ENCODE peak calls at places on chromosome 9, in ten cellular contexts. E, V, W, N, O, U, F, A, G and D are unnamed samples. For H3K27me3 and H3K36me3, the result is how much of the 10 kb centered on the place peaks cover.

GRCh38 chr9:87615547-87616148 is 110.3 kb upstream of the CTSL start:
- DNase-seq in E (no peak), V (no peak), W (no peak), N (no peak), O (no peak), U (no peak), F (peak), A (peak), G (no peak), D (no peak)

GRCh38 chr9:114684036-114684435 is 2.0 kb upstream of the TEX48 start:
- DNase-seq in E (no peak), V (no peak), W (no peak), N (no peak), O (no peak), U (no peak), F (no peak), A (no peak), G (no peak), D (no peak)

GRCh38 chr9:93237535-93237934 is 53.6 kb downstream of the WNK2 start:
- DNase-seq in E (no peak), V (peak), W (no peak), N (no peak), O (no peak), U (no peak), F (no peak), A (no peak), G (no peak), D (no peak)

GRCh38 chr9:33817327-33818166 is 587 bp downstream of the UBE2R2 start:
- DNase-seq in E (peak), V (peak), W (peak), N (peak), O (peak), U (peak), F (peak), A (peak), G (peak), D (peak)

GRCh38 chr9:81416476-81417298 is 272.7 kb downstream of the TLE1 start:
- DNase-seq in E (no peak), V (no peak), W (no peak), N (no peak), O (no peak), U (no peak), F (no peak), A (no peak), G (no peak), D (no peak)

GRCh38 chr9:127163409-127163808 is 41.0 kb upstream of the ANGPTL2 start:
- DNase-seq in E (no peak), V (no peak), W (peak), N (no peak), O (no peak), U (no peak), F (no peak), A (no peak), G (peak), D (no peak)

GRCh38 chr9:133954862-133955529 is 37.1 kb downstream of the VAV2 start:
- DNase-seq in E (no peak), V (no peak), W (no peak), N (no peak), O (no peak), U (no peak), F (no peak), A (no peak), G (no peak), D (no peak)

GRCh38 chr9:110979636-110980035 is 58.6 kb downstream of the LPAR1 start:
- DNase-seq in E (no peak), V (no peak), W (no peak), N (no peak), O (no peak), U (no peak), F (peak), A (no peak), G (peak), D (no peak)

GRCh38 chr9:99822596-99823391 is 1.1 kb downstream of the NR4A3 start:
- DNase-seq in E (peak), V (peak), W (peak), N (peak), O (peak), U (peak), F (peak), A (peak), G (peak), D (peak)

GRCh38 chr9:120931278-120932085 is 4.9 kb upstream of the TRAF1 start:
- DNase-seq in E (no peak), V (peak), W (no peak), N (no peak), O (no peak), U (peak), F (no peak), A (peak), G (peak), D (no peak)

GRCh38 chr9:4490705-4491620 is 695 bp downstream of the SLC1A1 start:
- DNase-seq in E (no peak), V (no peak), W (no peak), N (no peak), O (no peak), U (no peak), F (peak), A (no peak), G (peak), D (no peak)

GRCh38 chr9:76371901-76372300 is 22.3 kb downstream of the RFK start:
- DNase-seq in E (no peak), V (no peak), W (no peak), N (no peak), O (no peak), U (no peak), F (peak), A (no peak), G (peak), D (no peak)

GRCh38 chr9:26437056-26437711 is 455.4 kb downstream of the CAAP1 start:
- DNase-seq in E (no peak), V (no peak), W (no peak), N (peak), O (peak), U (no peak), F (peak), A (no peak), G (no peak), D (no peak)

GRCh38 chr9:73143606-73144328 is 7.9 kb upstream of the ANXA1 start:
- DNase-seq in E (no peak), V (no peak), W (no peak), N (no peak), O (no peak), U (no peak), F (peak), A (no peak), G (peak), D (no peak)

GRCh38 chr9:68876265-68876664 is 137.6 kb downstream of the PRKACG start:
- DNase-seq in E (no peak), V (no peak), W (no peak), N (no peak), O (no peak), U (no peak), F (peak), A (no peak), G (no peak), D (no peak)

GRCh38 chr9:83220737-83221136 is 157.8 kb upstream of the RASEF start:
- DNase-seq in E (no peak), V (no peak), W (peak), N (no peak), O (no peak), U (no peak), F (no peak), A (peak), G (peak), D (no peak)

GRCh38 chr9:82443312-82443711 is 454.7 kb downstream of the SPATA31D1 start:
- DNase-seq in E (no peak), V (no peak), W (no peak), N (no peak), O (no peak), U (no peak), F (no peak), A (no peak), G (no peak), D (no peak)

GRCh38 chr9:88076286-88077070 is 61.8 kb downstream of the SPATA31C2 start:
- DNase-seq in E (peak), V (no peak), W (peak), N (peak), O (peak), U (peak), F (peak), A (peak), G (peak), D (peak)

GRCh38 chr9:81536242-81537025 is 152.9 kb downstream of the TLE1 start:
- DNase-seq in E (no peak), V (no peak), W (no peak), N (no peak), O (no peak), U (no peak), F (no peak), A (no peak), G (no peak), D (no peak)

GRCh38 chr9:122033775-122034373 is 59.2 kb downstream of the TTLL11 start:
- DNase-seq in E (no peak), V (no peak), W (no peak), N (no peak), O (no peak), U (no peak), F (no peak), A (no peak), G (no peak), D (no peak)

GRCh38 chr9:103188966-103189365 is 193.8 kb downstream of the CYLC2 start:
- DNase-seq in E (peak), V (no peak), W (no peak), N (no peak), O (no peak), U (no peak), F (no peak), A (no peak), G (no peak), D (no peak)

GRCh38 chr9:101437806-101438232 is 2.2 kb upstream of the ALDOB start:
- DNase-seq in E (no peak), V (no peak), W (peak), N (no peak), O (no peak), U (no peak), F (no peak), A (peak), G (no peak), D (no peak)

GRCh38 chr9:93950619-93951601 is 4.2 kb downstream of the BARX1 start:
- DNase-seq in E (no peak), V (no peak), W (no peak), N (no peak), O (no peak), U (no peak), F (peak), A (peak), G (no peak), D (no peak)

GRCh38 chr9:21549890-21550289 is 67.8 kb upstream of the IFNE start:
- DNase-seq in E (no peak), V (no peak), W (no peak), N (no peak), O (no peak), U (no peak), F (no peak), A (no peak), G (no peak), D (no peak)

GRCh38 chr9:21553441-21553840 is 71.3 kb upstream of the IFNE start:
- DNase-seq in E (no peak), V (no peak), W (no peak), N (no peak), O (no peak), U (no peak), F (no peak), A (no peak), G (no peak), D (no peak)

GRCh38 chr9:21551401-21551800 is 69.3 kb upstream of the IFNE start:
- DNase-seq in E (no peak), V (no peak), W (no peak), N (no peak), O (no peak), U (no peak), F (no peak), A (no peak), G (peak), D (no peak)

GRCh38 chr9:21550392-21550791 is 68.3 kb upstream of the IFNE start:
- DNase-seq in E (no peak), V (no peak), W (no peak), N (no peak), O (no peak), U (no peak), F (no peak), A (no peak), G (no peak), D (no peak)

DNA sequence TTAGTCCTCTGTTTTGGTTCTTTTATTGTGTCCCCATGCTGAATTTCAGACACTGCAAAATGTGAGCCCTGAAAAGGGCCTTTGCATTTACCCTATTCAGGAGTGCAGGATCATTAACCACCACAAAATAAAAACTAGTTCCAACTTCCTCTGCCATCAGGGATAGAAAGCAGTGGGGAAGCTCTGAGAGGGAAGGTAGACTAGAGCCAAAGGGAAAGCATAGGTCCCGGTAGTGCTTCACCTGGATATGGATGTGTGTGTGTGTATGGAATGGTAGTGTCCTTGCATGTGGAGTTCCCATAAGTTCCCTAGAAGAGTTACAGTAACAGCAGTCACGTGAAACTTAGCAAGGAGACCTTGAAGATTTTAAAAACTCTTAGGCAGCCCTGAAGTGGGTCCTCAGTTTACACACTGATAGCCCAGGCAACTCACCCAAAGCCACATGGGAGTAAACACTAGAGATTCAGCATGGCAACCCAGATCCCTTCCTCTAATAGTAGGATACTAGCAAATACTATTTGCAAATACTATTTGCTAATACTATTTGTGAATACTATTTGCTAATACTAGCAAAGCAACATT is 70.2 kb upstream of the IFNE start:
- DNase-seq in E (no peak), V (no peak), W (no peak), N (no peak), O (no peak), U (no peak), F (peak), A (no peak), G (no peak), D (no peak)
- H3K4me3 ChIP-seq in E (no peak), V (no peak), W (no peak), N (no peak), O (no peak), U (no peak), F (no peak), A (no peak), G (no peak), D (no peak)

GRCh38 chr9:36939655-36940578 is 94.2 kb downstream of the PAX5 start:
- DNase-seq in E (no peak), V (no peak), W (no peak), N (no peak), O (no peak), U (no peak), F (no peak), A (no peak), G (no peak), D (no peak)
- H3K27me3 ChIP-seq in E (under half), V (under half), W (under half), N (under half), O (under half), U (under half), F (under half), A (under half), G (under half), D (under half)

GRCh38 chr9:35350827-35351549 is 138.9 kb upstream of the RUSC2 start:
- DNase-seq in E (no peak), V (no peak), W (no peak), N (no peak), O (no peak), U (no peak), F (no peak), A (no peak), G (peak), D (no peak)
- H3K36me3 ChIP-seq in E (under half), V (under half), W (under half), N (under half), O (under half), U (under half), F (under half), A (under half), G (under half), D (under half)

GRCh38 chr9:105151686-105151995 is 92.8 kb upstream of the SLC44A1 start:
- DNase-seq in E (no peak), V (no peak), W (no peak), N (no peak), O (no peak), U (no peak), F (no peak), A (no peak), G (no peak), D (no peak)
- H3K4me3 ChIP-seq in E (no peak), V (no peak), W (no peak), N (no peak), O (no peak), U (no peak), F (no peak), A (no peak), G (no peak), D (no peak)

GRCh38 chr9:130417602-130418001 is 27.2 kb upstream of the ASS1 start:
- DNase-seq in E (no peak), V (no peak), W (no peak), N (no peak), O (no peak), U (no peak), F (peak), A (no peak), G (no peak), D (no peak)
- H3K27me3 ChIP-seq in E (under half), V (under half), W (under half), N (under half), O (under half), U (under half), F (under half), A (under half), G (under half), D (under half)

DNA sequence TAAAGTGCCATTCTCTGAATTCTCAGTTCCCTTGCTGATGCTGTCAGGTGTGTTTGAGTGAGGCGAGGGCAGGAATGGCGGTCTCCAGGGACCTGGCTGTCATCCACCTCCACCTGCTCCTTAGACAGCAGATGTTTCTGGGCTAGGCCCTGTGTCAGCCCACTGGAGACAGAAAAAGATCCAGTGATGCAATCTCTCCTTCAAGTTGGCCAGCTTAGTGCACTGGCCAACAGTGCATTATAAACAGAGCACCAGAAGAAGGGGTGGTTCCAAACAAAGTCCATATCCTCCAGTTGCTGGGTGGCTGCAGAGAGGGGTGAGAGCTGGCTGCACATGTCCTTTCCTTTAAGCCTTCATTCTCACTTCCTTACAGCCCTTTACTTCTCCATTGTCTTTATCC is 26.5 kb downstream of the NANS start:
- DNase-seq in E (no peak), V (no peak), W (no peak), N (no peak), O (no peak), U (peak), F (no peak), A (no peak), G (peak), D (no peak)
- H3K36me3 ChIP-seq in E (under half), V (under half), W (half or more), N (under half), O (half or more), U (half or more), F (under half), A (half or more), G (under half), D (under half)

DNA sequence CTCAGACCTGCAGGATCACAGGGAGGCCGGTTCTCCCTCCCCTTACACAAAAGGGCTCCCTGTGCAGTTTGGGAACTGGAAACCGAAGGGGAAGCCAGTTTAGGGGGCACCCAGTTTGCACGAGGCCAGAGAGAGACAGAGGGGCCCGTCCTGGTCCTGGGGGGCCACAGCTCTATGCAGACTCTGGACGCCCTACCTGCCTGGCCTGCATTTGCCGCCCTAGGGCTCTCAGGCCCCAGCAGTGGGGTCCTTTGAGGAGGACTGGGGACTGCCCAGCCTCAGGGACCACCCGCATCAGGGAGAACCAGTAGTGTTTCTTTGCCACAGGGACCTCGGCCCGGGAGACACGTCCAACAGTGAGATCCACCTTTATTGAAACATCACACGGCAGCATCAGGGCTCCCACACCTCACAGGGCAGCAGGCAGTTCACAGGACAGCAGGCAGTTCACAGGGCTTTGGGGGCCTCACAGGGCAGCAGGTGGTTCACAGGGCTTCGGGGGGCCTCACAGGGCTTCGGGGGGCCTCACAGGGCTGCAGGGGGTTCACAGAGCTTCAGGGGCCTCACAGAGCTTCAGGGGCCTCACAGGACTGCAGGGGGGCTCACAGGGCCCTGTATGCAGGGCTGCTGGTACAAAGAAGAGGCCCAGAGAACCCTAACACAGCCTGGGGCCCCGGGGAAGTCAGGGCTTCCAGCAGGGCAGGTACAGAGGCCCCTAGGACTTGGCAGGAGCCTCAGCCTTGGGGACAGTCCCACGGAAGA is 648 bp upstream of the NSMF start:
- DNase-seq in E (no peak), V (no peak), W (no peak), N (no peak), O (no peak), U (peak), F (no peak), A (no peak), G (no peak), D (peak)
- H3K4me3 ChIP-seq in E (peak), V (peak), W (peak), N (peak), O (peak), U (peak), F (no peak), A (peak), G (peak), D (peak)

GRCh38 chr9:136746621-136747020 is 1.7 kb downstream of the LCN6 start:
- DNase-seq in E (no peak), V (no peak), W (no peak), N (no peak), O (no peak), U (no peak), F (no peak), A (no peak), G (no peak), D (no peak)
- H3K27me3 ChIP-seq in E (under half), V (under half), W (half or more), N (under half), O (under half), U (half or more), F (under half), A (under half), G (under half), D (under half)

GRCh38 chr9:2802494-2802921 is 41.4 kb downstream of the PUM3 start:
- DNase-seq in E (no peak), V (no peak), W (peak), N (no peak), O (no peak), U (no peak), F (no peak), A (no peak), G (no peak), D (no peak)
- H3K36me3 ChIP-seq in E (under half), V (under half), W (half or more), N (half or more), O (half or more), U (half or more), F (under half), A (half or more), G (under half), D (under half)

GRCh38 chr9:20237686-20238085 is 384.6 kb downstream of the MLLT3 start:
- DNase-seq in E (no peak), V (no peak), W (no peak), N (no peak), O (no peak), U (no peak), F (no peak), A (no peak), G (no peak), D (no peak)

GRCh38 chr9:20243866-20244647 is 378.2 kb downstream of the MLLT3 start:
- DNase-seq in E (no peak), V (no peak), W (no peak), N (no peak), O (no peak), U (no peak), F (no peak), A (no peak), G (no peak), D (no peak)

GRCh38 chr9:20240498-20240897 is 381.8 kb downstream of the MLLT3 start:
- DNase-seq in E (no peak), V (no peak), W (no peak), N (no peak), O (no peak), U (no peak), F (no peak), A (no peak), G (no peak), D (no peak)

GRCh38 chr9:20238921-20239320 is 383.4 kb downstream of the MLLT3 start:
- DNase-seq in E (no peak), V (no peak), W (no peak), N (no peak), O (no peak), U (no peak), F (no peak), A (no peak), G (no peak), D (no peak)

DNA sequence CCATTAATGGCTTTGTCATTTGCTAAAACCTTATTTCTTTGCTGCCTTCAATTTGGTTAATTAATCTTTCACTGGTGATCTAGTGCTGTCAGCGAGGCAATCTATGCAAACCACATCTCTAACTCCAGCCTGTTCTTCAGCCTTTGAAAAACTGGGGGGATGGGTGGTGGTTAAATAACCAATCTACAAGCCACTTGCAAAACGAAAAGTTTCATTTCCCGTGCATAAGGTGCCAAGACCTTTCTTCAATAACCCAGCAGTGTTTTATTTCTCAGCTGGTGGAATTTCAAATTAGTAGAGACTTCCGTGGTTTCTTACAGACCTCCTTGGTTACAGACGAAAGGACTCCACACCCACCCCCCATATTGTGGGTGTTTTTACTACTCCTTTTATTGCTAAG is 379.5 kb downstream of the MLLT3 start:
- DNase-seq in E (no peak), V (peak), W (no peak), N (no peak), O (no peak), U (no peak), F (no peak), A (no peak), G (no peak), D (no peak)
- H3K4me3 ChIP-seq in E (no peak), V (peak), W (no peak), N (no peak), O (no peak), U (no peak), F (no peak), A (no peak), G (no peak), D (no peak)